ENCODE peak calls at places on chromosomes 5 and 9, in six cellular contexts. One of them, this sample, is unnamed.
A peak's percentile ranks its signal among the peaks of the same experiment; 100 is the strongest.

GRCh38 chr5:67681703-67682102 is 485.1 kb upstream of the CD180 start:
- DNase-seq in SK-N-SH: no peak
- DNase-seq in H1: no peak
- DNase-seq in HepG2: no peak
- DNase-seq in HCT116: no peak
- DNase-seq in K562: no peak
- DNase-seq in this sample: no peak

GRCh38 chr5:150034677-150035076 is 34.1 kb downstream of the HMGXB3 start:
- DNase-seq in SK-N-SH: no peak
- DNase-seq in H1: no peak
- DNase-seq in HepG2: no peak
- DNase-seq in HCT116: no peak
- DNase-seq in K562: no peak
- DNase-seq in this sample: no peak

GRCh38 chr5:111070272-111071134 is 1.0 kb upstream of the TSLP start:
- DNase-seq in SK-N-SH: no peak
- DNase-seq in H1: peak; percentile 74
- DNase-seq in HepG2: no peak
- DNase-seq in HCT116: no peak
- DNase-seq in K562: no peak
- DNase-seq in this sample: no peak

GRCh38 chr9:127884427-127884911 is 7.0 kb upstream of the AK1 start:
- DNase-seq in SK-N-SH: peak; percentile 72
- DNase-seq in H1: no peak
- DNase-seq in HepG2: no peak
- DNase-seq in HCT116: no peak
- DNase-seq in K562: no peak
- DNase-seq in this sample: no peak

GRCh38 chr5:153654444-153654843 is 164.0 kb downstream of the GRIA1 start:
- DNase-seq in SK-N-SH: no peak
- DNase-seq in H1: no peak
- DNase-seq in HepG2: no peak
- DNase-seq in HCT116: no peak
- DNase-seq in K562: no peak
- DNase-seq in this sample: no peak

GRCh38 chr5:43171926-43172325 is 20.1 kb upstream of the NIM1K start:
- DNase-seq in SK-N-SH: no peak
- DNase-seq in H1: no peak
- DNase-seq in HepG2: no peak
- DNase-seq in HCT116: no peak
- DNase-seq in K562: no peak
- DNase-seq in this sample: no peak

GRCh38 chr9:14062449-14063187 is 251.3 kb downstream of the NFIB start:
- DNase-seq in SK-N-SH: peak; percentile 53
- DNase-seq in H1: no peak
- DNase-seq in HepG2: no peak
- DNase-seq in HCT116: no peak
- DNase-seq in K562: no peak
- DNase-seq in this sample: no peak

GRCh38 chr5:17305024-17305423 is 87.6 kb downstream of the BASP1 start:
- DNase-seq in SK-N-SH: no peak
- DNase-seq in H1: no peak
- DNase-seq in HepG2: no peak
- DNase-seq in HCT116: no peak
- DNase-seq in K562: no peak
- DNase-seq in this sample: no peak

GRCh38 chr9:91420471-91421021 is 3.1 kb downstream of the NFIL3 start:
- DNase-seq in SK-N-SH: no peak
- DNase-seq in H1: no peak
- DNase-seq in HepG2: peak; percentile 9
- DNase-seq in HCT116: no peak
- DNase-seq in K562: no peak
- DNase-seq in this sample: no peak

GRCh38 chr9:35490155-35490909 is 421 bp downstream of the RUSC2 start:
- DNase-seq in SK-N-SH: peak; percentile 52
- DNase-seq in H1: peak; percentile 66
- DNase-seq in HepG2: no peak
- DNase-seq in HCT116: no peak
- DNase-seq in K562: no peak
- DNase-seq in this sample: peak; percentile 19

GRCh38 chr5:50814541-50814940 is 148.1 kb downstream of the PARP8 start:
- DNase-seq in SK-N-SH: no peak
- DNase-seq in H1: no peak
- DNase-seq in HepG2: no peak
- DNase-seq in HCT116: no peak
- DNase-seq in K562: no peak
- DNase-seq in this sample: no peak
- TF ChIP-seq JUND in SK-N-SH: no peak
- TF ChIP-seq JUND in H1: no peak
- TF ChIP-seq JUND in HepG2: no peak
- TF ChIP-seq JUND in HCT116: no peak
- TF ChIP-seq JUND in K562: no peak
- TF ChIP-seq JUND in this sample: no peak

DNA sequence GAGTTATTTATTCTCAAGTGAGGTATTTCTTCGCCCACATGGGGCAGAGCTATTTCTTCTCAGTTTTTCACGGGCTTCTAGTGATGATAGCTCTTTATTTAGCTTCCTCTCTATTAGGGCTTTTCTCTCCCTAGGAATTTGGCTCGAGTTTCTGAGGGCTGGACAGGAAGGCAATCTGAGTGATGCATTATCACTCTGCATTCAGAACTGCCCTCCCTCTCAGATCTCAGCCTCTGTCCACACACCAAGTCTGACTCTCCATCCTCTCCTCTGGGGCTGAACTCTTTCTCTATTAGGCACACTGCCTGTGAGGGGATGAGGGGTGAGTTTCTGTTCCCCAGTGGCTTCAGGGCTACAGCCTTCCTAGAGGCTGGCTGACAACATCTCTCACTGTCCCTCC is 14.9 kb upstream of the SCAMP1 start:
- DNase-seq in SK-N-SH: no peak
- DNase-seq in H1: no peak
- DNase-seq in HepG2: no peak
- DNase-seq in HCT116: no peak
- DNase-seq in K562: no peak
- DNase-seq in this sample: no peak
- TF ChIP-seq JUND in SK-N-SH: no peak
- TF ChIP-seq JUND in H1: no peak
- TF ChIP-seq JUND in HepG2: no peak
- TF ChIP-seq JUND in HCT116: no peak
- TF ChIP-seq JUND in K562: no peak
- TF ChIP-seq JUND in this sample: no peak

GRCh38 chr9:129696803-129697110 is 31.3 kb downstream of the PRRX2 start:
- DNase-seq in SK-N-SH: no peak
- DNase-seq in H1: no peak
- DNase-seq in HepG2: no peak
- DNase-seq in HCT116: no peak
- DNase-seq in K562: no peak
- DNase-seq in this sample: no peak

GRCh38 chr9:129694265-129694664 is 28.8 kb downstream of the PRRX2 start:
- DNase-seq in SK-N-SH: no peak
- DNase-seq in H1: no peak
- DNase-seq in HepG2: no peak
- DNase-seq in HCT116: no peak
- DNase-seq in K562: no peak
- DNase-seq in this sample: no peak

GRCh38 chr9:129695870-129696269 is 30.4 kb downstream of the PRRX2 start:
- DNase-seq in SK-N-SH: no peak
- DNase-seq in H1: no peak
- DNase-seq in HepG2: no peak
- DNase-seq in HCT116: no peak
- DNase-seq in K562: no peak
- DNase-seq in this sample: no peak

GRCh38 chr9:129697956-129698757 is 32.7 kb downstream of the PRRX2 start:
- DNase-seq in SK-N-SH: peak; percentile 67
- DNase-seq in H1: no peak
- DNase-seq in HepG2: no peak
- DNase-seq in HCT116: no peak
- DNase-seq in K562: no peak
- DNase-seq in this sample: no peak

GRCh38 chr9:129697111-129697955 is 31.9 kb downstream of the PRRX2 start:
- DNase-seq in SK-N-SH: peak; percentile 96
- DNase-seq in H1: peak; percentile 80
- DNase-seq in HepG2: no peak
- DNase-seq in HCT116: no peak
- DNase-seq in K562: peak; percentile 53
- DNase-seq in this sample: peak; percentile 42
- TF ChIP-seq JUND in SK-N-SH: no peak
- TF ChIP-seq JUND in H1: no peak
- TF ChIP-seq JUND in HepG2: no peak
- TF ChIP-seq JUND in HCT116: no peak
- TF ChIP-seq JUND in K562: no peak
- TF ChIP-seq JUND in this sample: no peak

GRCh38 chr5:37133939-37134338 is 115.2 kb downstream of the CPLANE1 start:
- DNase-seq in SK-N-SH: no peak
- DNase-seq in H1: no peak
- DNase-seq in HepG2: no peak
- DNase-seq in HCT116: no peak
- DNase-seq in K562: no peak
- DNase-seq in this sample: no peak
- TF ChIP-seq JUND in SK-N-SH: no peak
- TF ChIP-seq JUND in H1: no peak
- TF ChIP-seq JUND in HepG2: no peak
- TF ChIP-seq JUND in HCT116: no peak
- TF ChIP-seq JUND in K562: no peak
- TF ChIP-seq JUND in this sample: no peak

DNA sequence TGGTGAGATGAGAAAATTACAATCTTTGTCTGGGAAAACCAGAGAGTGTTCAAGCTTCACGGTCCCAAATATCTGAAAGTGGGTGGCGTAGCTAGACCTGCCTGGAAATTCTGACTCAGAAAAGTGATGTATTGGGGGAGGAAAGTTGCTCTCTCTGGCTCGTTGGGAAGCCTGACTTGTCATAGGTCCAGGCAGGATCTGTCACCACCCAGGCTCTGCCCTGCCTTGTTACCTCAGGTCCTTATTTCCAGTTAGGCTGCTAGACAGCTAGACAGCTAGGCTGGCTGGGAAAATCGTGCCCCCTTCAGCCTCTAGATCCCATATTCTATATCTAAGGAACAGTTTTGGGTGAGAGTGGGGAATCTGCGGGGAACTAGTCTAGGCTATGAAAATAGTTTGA is 41.0 kb upstream of the HCN1 start:
- DNase-seq in SK-N-SH: no peak
- DNase-seq in H1: no peak
- DNase-seq in HepG2: no peak
- DNase-seq in HCT116: no peak
- DNase-seq in K562: no peak
- DNase-seq in this sample: no peak
- TF ChIP-seq JUND in SK-N-SH: no peak
- TF ChIP-seq JUND in H1: no peak
- TF ChIP-seq JUND in HepG2: no peak
- TF ChIP-seq JUND in HCT116: no peak
- TF ChIP-seq JUND in K562: no peak
- TF ChIP-seq JUND in this sample: no peak

GRCh38 chr5:73336366-73336765 is 112.2 kb downstream of the FOXD1 start:
- DNase-seq in SK-N-SH: no peak
- DNase-seq in H1: no peak
- DNase-seq in HepG2: no peak
- DNase-seq in HCT116: no peak
- DNase-seq in K562: no peak
- DNase-seq in this sample: no peak
- TF ChIP-seq JUND in SK-N-SH: no peak
- TF ChIP-seq JUND in H1: no peak
- TF ChIP-seq JUND in HepG2: no peak
- TF ChIP-seq JUND in HCT116: no peak
- TF ChIP-seq JUND in K562: no peak
- TF ChIP-seq JUND in this sample: no peak

DNA sequence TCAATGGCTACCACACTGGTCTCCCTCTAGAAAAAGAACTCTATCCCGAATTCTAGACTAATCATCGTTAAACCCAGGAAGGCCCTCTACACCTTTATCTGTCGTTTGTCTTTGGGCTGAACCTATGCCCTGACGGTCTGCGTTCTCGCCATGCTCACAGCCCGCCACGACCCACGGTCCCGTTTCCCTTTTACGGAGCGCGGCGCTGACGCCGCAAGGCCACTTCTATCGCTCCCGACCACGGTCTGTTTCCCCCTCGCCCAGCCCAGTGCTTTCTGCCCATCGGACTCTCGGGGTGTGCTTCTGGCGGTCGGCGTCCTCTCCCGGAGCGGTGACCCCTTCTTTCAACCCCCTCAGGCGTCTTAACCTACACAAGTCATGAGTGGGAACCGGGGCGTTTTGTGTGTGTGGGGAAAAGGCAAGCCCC is 974 bp downstream of the C9orf40 start:
- DNase-seq in SK-N-SH: peak; percentile 60
- DNase-seq in H1: peak; percentile 68
- DNase-seq in HepG2: peak; percentile 15
- DNase-seq in HCT116: no peak
- DNase-seq in K562: no peak
- DNase-seq in this sample: peak; percentile 29
- TF ChIP-seq JUND in SK-N-SH: no peak
- TF ChIP-seq JUND in H1: no peak
- TF ChIP-seq JUND in HepG2: no peak
- TF ChIP-seq JUND in HCT116: no peak
- TF ChIP-seq JUND in K562: no peak
- TF ChIP-seq JUND in this sample: no peak

DNA sequence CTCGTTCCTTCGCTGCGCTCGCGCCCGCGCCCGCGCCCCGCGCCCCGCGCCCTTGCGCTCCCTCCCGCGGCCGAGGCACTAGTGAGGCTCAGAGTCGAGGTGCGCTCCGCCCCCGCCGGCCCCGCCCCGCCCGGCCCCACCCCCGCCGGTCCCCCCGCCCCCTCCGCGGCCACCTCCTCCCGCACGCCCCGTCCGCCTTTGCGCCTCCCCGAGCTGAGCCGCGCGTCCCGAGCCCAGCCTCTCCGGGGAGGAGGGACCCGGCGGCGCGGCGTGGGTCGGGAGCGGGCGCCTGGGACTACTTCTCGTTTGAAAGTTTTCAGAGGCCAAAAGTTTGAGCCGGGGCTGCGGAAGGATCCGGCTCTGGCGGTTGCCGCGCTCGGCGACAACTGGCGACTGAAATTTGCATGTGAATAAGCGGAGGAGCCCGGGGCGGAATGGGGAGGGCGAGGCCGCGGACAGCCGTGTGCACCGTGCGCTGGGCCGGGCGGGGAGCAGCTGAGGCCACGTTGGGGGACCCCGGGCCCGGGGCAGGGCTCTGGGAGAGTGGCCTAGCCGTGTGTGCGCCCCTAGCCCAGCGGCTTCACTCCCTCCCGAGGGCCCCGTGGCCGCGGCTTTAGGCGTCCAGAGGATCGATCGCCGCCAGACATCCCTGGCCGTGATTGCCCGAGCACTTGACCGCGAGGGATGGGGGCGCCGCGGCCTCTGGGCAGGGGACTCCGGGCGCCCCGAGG is at the start of gene NOTCH1:
- DNase-seq in SK-N-SH: peak; percentile 88
- DNase-seq in H1: peak; percentile 86
- DNase-seq in HepG2: peak; percentile 30
- DNase-seq in HCT116: peak; percentile 87
- DNase-seq in K562: peak; percentile 94
- DNase-seq in this sample: peak; percentile 98
- TF ChIP-seq JUND in SK-N-SH: no peak
- TF ChIP-seq JUND in H1: no peak
- TF ChIP-seq JUND in HepG2: no peak
- TF ChIP-seq JUND in HCT116: no peak
- TF ChIP-seq JUND in K562: no peak
- TF ChIP-seq JUND in this sample: no peak

GRCh38 chr9:94126844-94127243 is 42.6 kb downstream of the PTPDC1 start:
- DNase-seq in SK-N-SH: no peak
- DNase-seq in H1: no peak
- DNase-seq in HepG2: no peak
- DNase-seq in HCT116: no peak
- DNase-seq in K562: no peak
- DNase-seq in this sample: no peak

GRCh38 chr9:94128580-94128979 is 44.3 kb downstream of the PTPDC1 start:
- DNase-seq in SK-N-SH: no peak
- DNase-seq in H1: no peak
- DNase-seq in HepG2: no peak
- DNase-seq in HCT116: no peak
- DNase-seq in K562: no peak
- DNase-seq in this sample: no peak

GRCh38 chr9:94127806-94128205 is 43.5 kb downstream of the PTPDC1 start:
- DNase-seq in SK-N-SH: no peak
- DNase-seq in H1: no peak
- DNase-seq in HepG2: no peak
- DNase-seq in HCT116: no peak
- DNase-seq in K562: no peak
- DNase-seq in this sample: no peak
- TF ChIP-seq JUND in SK-N-SH: no peak
- TF ChIP-seq JUND in H1: no peak
- TF ChIP-seq JUND in HepG2: no peak
- TF ChIP-seq JUND in HCT116: no peak
- TF ChIP-seq JUND in K562: no peak
- TF ChIP-seq JUND in this sample: no peak